ENCODE peak calls at places on chromosomes 4 and X, in eight cellular contexts. C is PC-3, L is fibroblast of lung, V is IMR-90, I is endothelial cell of umbilical vein, W is PC-9, A is OCI-LY7, N is SK-N-SH. M is an unnamed sample.
A peak's percentile ranks its signal among the peaks of the same experiment; 100 is the strongest.

GRCh38 chr4:1232661-1233621 is 16.0 kb downstream of the CTBP1 start:
- DNase-seq in C (no peak), L (peak; percentile 72), V (peak; percentile 20), I (peak; percentile 92), W (no peak), A (no peak), N (peak; percentile 96), M (peak; percentile 25)

GRCh38 chr4:38166768-38167167 is 206.6 kb downstream of the PTTG2 start:
- DNase-seq in C (no peak), L (no peak), V (no peak), I (no peak), W (no peak), A (no peak), N (no peak), M (no peak)

GRCh38 chrX:19739683-19740082 is 147.7 kb downstream of the SH3KBP1 start:
- DNase-seq in C (peak; percentile 86), L (peak; percentile 70), V (peak; percentile 73), I (peak; percentile 64), W (peak; percentile 61), A (peak; percentile 58), N (peak; percentile 64), M (peak; percentile 45)

GRCh38 chr4:68209003-68209402 is 36.5 kb downstream of the TMPRSS11B start:
- DNase-seq in C (no peak), L (peak; percentile 3), V (no peak), I (no peak), W (no peak), A (no peak), N (no peak), M (no peak)

GRCh38 chr4:150828159-150828558 is 186.9 kb downstream of the LRBA start:
- DNase-seq in C (no peak), L (no peak), V (no peak), I (no peak), W (no peak), A (no peak), N (no peak), M (no peak)

GRCh38 chrX:40009890-40010289 is 87.9 kb downstream of the BCOR start:
- DNase-seq in C (no peak), L (no peak), V (no peak), I (no peak), W (no peak), A (no peak), N (peak; percentile 66), M (no peak)

GRCh38 chr4:181541396-181541795 is 701.8 kb upstream of the TENM3 start:
- DNase-seq in C (no peak), L (peak; percentile 74), V (peak; percentile 61), I (no peak), W (no peak), A (no peak), N (no peak), M (peak; percentile 70)

GRCh38 chrX:49220100-49220499 is 13.0 kb downstream of the CACNA1F start:
- DNase-seq in C (no peak), L (no peak), V (no peak), I (no peak), W (no peak), A (no peak), N (no peak), M (no peak)

GRCh38 chr4:98828801-98829200 is 100.1 kb downstream of the EIF4E start:
- DNase-seq in C (peak; percentile 76), L (no peak), V (no peak), I (no peak), W (no peak), A (no peak), N (peak; percentile 5), M (no peak)

GRCh38 chr4:4308800-4309441 is 18.9 kb downstream of the ZBTB49 start:
- DNase-seq in C (no peak), L (no peak), V (peak; percentile 81), I (no peak), W (no peak), A (no peak), N (no peak), M (peak; percentile 68)

GRCh38 chr4:76306882-76307669 is 543 bp downstream of the STBD1 start:
- DNase-seq in C (peak; percentile 49), L (peak; percentile 50), V (peak; percentile 44), I (peak; percentile 19), W (peak; percentile 48), A (no peak), N (peak; percentile 77), M (peak; percentile 33)

GRCh38 chr4:158624889-158625478 is 46.7 kb downstream of the C4orf46 start:
- DNase-seq in C (peak; percentile 75), L (peak; percentile 83), V (peak; percentile 73), I (peak; percentile 63), W (peak; percentile 16), A (peak; percentile 60), N (peak; percentile 32), M (peak; percentile 41)

GRCh38 chrX:53001958-53002357 is 43.6 kb upstream of the FAM156A start:
- DNase-seq in C (no peak), L (no peak), V (no peak), I (no peak), W (no peak), A (no peak), N (no peak), M (no peak)

GRCh38 chr4:40915318-40916217 is 165.8 kb downstream of the NSUN7 start:
- DNase-seq in C (no peak), L (no peak), V (peak; percentile 57), I (no peak), W (no peak), A (no peak), N (no peak), M (peak; percentile 67)

GRCh38 chrX:9578083-9578779 is 113.4 kb downstream of the TBL1X start:
- DNase-seq in C (no peak), L (no peak), V (peak; percentile 7), I (no peak), W (no peak), A (no peak), N (peak; percentile 58), M (no peak)

GRCh38 chr4:54213812-54214211 is 15.3 kb upstream of the PDGFRA start:
- DNase-seq in C (peak; percentile 34), L (peak; percentile 11), V (no peak), I (no peak), W (no peak), A (no peak), N (no peak), M (peak; percentile 38)

GRCh38 chr4:24126776-24127175 is 236.9 kb upstream of the PPARGC1A start:
- DNase-seq in C (no peak), L (no peak), V (no peak), I (no peak), W (no peak), A (no peak), N (no peak), M (no peak)

GRCh38 chrX:109843963-109844751 is 111.1 kb upstream of the ACSL4 start:
- DNase-seq in C (no peak), L (no peak), V (peak; percentile 33), I (no peak), W (no peak), A (no peak), N (no peak), M (peak; percentile 66)

GRCh38 chrX:140713174-140713539 is 3.6 kb downstream of the LINC00632 start:
- DNase-seq in C (no peak), L (no peak), V (no peak), I (no peak), W (no peak), A (no peak), N (no peak), M (no peak)

DNA sequence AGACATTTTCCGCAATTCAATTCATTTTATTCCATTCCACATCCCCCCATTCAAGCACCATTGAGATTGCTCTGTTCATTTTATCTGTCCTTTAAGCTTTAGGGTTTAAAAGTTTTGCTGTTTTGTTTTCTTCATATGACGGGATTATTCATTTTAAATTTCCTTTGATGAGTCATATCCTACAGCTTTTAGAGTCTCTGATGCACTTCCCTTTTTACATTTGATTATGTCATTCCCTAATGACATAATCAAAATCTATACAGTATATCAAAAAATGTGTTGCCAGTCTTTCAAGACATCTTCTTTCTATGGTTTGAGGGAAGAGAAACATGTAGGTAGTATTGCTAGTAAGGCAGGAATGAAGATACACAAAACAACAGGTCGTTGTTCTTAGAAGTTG is 456.3 kb downstream of the PDGFC start:
- DNase-seq in C (no peak), L (no peak), V (peak; percentile 19), I (peak; percentile 10), W (no peak), A (no peak), N (no peak), M (no peak)
- H3K4me2 ChIP-seq in C (no peak overlapping the region), L (no peak overlapping the region), V (no peak overlapping the region), I (no peak overlapping the region), W (no peak overlapping the region), A (no peak overlapping the region), N (peak overlapping the region; percentile 10), M (no peak overlapping the region)

DNA sequence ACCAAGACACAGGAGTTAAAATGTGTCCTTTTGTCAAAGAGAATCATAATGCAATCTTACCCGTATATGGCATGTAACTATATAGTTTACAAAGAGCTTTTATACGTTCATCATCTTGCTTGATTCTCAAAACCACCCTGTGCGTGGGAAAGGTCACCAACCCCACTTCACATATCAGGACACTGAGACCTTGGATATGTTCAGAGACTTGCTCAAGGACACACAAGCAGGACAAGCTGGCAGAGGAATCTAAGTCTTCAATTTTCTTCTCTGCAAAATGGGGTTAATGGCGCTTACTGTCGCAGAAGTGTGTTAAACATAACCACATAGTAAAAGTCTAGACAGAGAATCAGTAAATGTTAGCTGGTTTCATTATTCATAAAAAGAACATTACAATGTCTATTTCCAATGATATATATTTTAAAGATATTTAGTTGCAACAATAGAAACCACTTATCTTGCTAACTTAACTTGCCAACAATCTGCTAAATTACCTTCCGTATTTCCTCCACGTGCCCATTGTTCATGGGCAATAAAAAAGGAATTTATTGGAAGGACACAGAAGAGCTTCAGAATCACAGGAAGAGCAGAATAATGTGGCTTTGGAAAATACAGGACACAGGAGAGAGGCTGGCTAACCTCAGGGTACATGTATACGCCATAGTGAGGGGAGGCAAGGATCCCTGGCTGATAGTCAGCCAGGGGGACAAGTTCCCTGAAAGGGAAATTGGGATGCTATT is 64.6 kb upstream of the TAPT1 start:
- DNase-seq in C (no peak), L (no peak), V (no peak), I (peak; percentile 75), W (no peak), A (no peak), N (no peak), M (no peak)
- H3K27ac ChIP-seq in C (no peak overlapping the region), L (no peak overlapping the region), V (no peak overlapping the region), I (no peak overlapping the region), W (no peak overlapping the region), A (no peak overlapping the region), N (no peak overlapping the region), M (no peak overlapping the region)

DNA sequence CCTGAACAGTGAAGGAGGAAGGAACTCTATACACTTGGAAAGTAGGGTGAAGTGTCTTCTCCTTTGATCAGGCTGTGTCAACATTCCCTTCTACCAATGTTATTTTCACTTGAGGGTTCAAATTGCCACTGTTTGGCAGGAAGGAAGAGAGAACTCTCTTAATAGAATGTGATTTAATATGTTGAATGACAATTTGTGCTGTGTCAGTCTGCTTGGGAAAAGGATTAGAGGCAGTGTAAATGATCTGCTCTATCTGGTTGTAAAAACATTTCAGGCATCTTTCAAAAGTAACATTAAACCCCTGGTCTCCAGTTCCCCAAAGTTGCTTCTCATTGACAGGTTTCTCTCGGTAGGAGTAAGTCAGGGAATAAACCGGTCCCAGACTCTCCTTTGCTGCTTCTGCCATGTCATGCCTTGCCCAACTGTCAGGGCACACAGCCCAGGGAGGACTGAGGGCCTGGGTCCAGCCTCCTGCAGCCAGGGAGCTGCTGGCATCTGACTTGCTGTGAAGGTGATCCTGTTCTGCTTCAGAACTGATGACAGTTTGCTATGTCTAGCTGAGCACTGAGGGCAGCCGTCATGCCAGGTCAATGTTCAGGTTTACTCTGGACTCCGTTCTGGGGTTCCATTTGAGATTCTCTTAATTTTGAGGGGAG is 312.2 kb downstream of the ARHGAP10 start:
- DNase-seq in C (no peak), L (no peak), V (no peak), I (no peak), W (no peak), A (no peak), N (no peak), M (no peak)
- H3K4me2 ChIP-seq in C (no peak overlapping the region), L (no peak overlapping the region), V (no peak overlapping the region), I (no peak overlapping the region), W (no peak overlapping the region), A (no peak overlapping the region), N (no peak overlapping the region), M (no peak overlapping the region)

GRCh38 chr4:28278676-28279075 is 1418.0 kb downstream of the STIM2 start:
- DNase-seq in C (no peak), L (no peak), V (no peak), I (peak; percentile 32), W (no peak), A (no peak), N (no peak), M (no peak)
- H3K27ac ChIP-seq in C (no peak overlapping the region), L (no peak overlapping the region), V (no peak overlapping the region), I (peak overlapping the region; percentile 2), W (no peak overlapping the region), A (no peak overlapping the region), N (no peak overlapping the region), M (no peak overlapping the region)